ENCODE peak calls at places on chromosomes 2 and 18, in eight cellular contexts. R is right cardiac atrium; X is left lung; P is CD4-positive, alpha-beta T cell; O is PC-9; H is SJSA1; I is A673; M is endodermal cell. S is an unnamed sample. For H3K9me3, the result is how much of the 10 kb centered on the place peaks cover.

GRCh38 chr2:108316194-108316880 is 27.6 kb downstream of the SULT1C2 start:
- DNase-seq in R (no peak), X (no peak), P (no peak), O (no peak), H (no peak), I (no peak), M (peak), S (no peak)

GRCh38 chr2:101745711-101746694 is 48.5 kb downstream of the MAP4K4 start:
- DNase-seq in R (no peak), X (no peak), P (no peak), O (no peak), H (peak), I (peak), M (no peak), S (no peak)

GRCh38 chr2:200479617-200480292 is 30.1 kb downstream of the KCTD18 start:
- DNase-seq in R (no peak), X (no peak), P (no peak), O (peak), H (no peak), I (no peak), M (no peak), S (no peak)

GRCh38 chr18:42258301-42258965 is 303.4 kb downstream of the PIK3C3 start:
- DNase-seq in R (no peak), X (no peak), P (no peak), O (no peak), H (no peak), I (peak), M (no peak), S (no peak)

GRCh38 chr2:11123856-11124759 is 31.2 kb upstream of the SLC66A3 start:
- DNase-seq in R (peak), X (peak), P (peak), O (peak), H (peak), I (peak), M (peak), S (peak)

GRCh38 chr2:17318013-17318412 is 200.2 kb downstream of the RAD51AP2 start:
- DNase-seq in R (no peak), X (no peak), P (no peak), O (no peak), H (no peak), I (no peak), M (no peak), S (no peak)

GRCh38 chr18:13566941-13567762 is 159.2 kb downstream of the FAM210A start:
- DNase-seq in R (peak), X (no peak), P (no peak), O (no peak), H (no peak), I (no peak), M (no peak), S (no peak)

GRCh38 chr2:236541008-236541562 is 28.5 kb upstream of the ACKR3 start:
- DNase-seq in R (no peak), X (no peak), P (no peak), O (no peak), H (no peak), I (no peak), M (no peak), S (no peak)

GRCh38 chr2:81903534-81903933 is 1599.0 kb upstream of the LRRTM1 start:
- DNase-seq in R (no peak), X (no peak), P (no peak), O (no peak), H (no peak), I (no peak), M (no peak), S (no peak)

GRCh38 chr2:109033171-109033570 is 44.2 kb upstream of the EDAR start:
- DNase-seq in R (no peak), X (no peak), P (no peak), O (no peak), H (no peak), I (no peak), M (no peak), S (no peak)

GRCh38 chr2:178811045-178811444 is 3.8 kb upstream of the TTN start:
- DNase-seq in R (no peak), X (no peak), P (no peak), O (no peak), H (no peak), I (no peak), M (no peak), S (no peak)

GRCh38 chr2:158717366-158718195 is 77.5 kb upstream of the DAPL1 start:
- DNase-seq in R (no peak), X (no peak), P (no peak), O (no peak), H (no peak), I (no peak), M (no peak), S (no peak)

GRCh38 chr2:236164201-236164982 is 3.8 kb downstream of the GBX2 start:
- DNase-seq in R (peak), X (no peak), P (no peak), O (no peak), H (no peak), I (peak), M (peak), S (no peak)

GRCh38 chr2:71609029-71609428 is 155.7 kb downstream of the DYSF start:
- DNase-seq in R (no peak), X (peak), P (no peak), O (peak), H (no peak), I (no peak), M (peak), S (no peak)

GRCh38 chr2:96771792-96772618 is 11.3 kb downstream of the CNNM4 start:
- DNase-seq in R (no peak), X (no peak), P (no peak), O (peak), H (no peak), I (no peak), M (no peak), S (no peak)

GRCh38 chr2:120620025-120620793 is 115.5 kb upstream of the GLI2 start:
- DNase-seq in R (no peak), X (no peak), P (no peak), O (no peak), H (no peak), I (no peak), M (no peak), S (no peak)

GRCh38 chr2:1297376-1298159 is 115.7 kb upstream of the TPO start:
- DNase-seq in R (no peak), X (no peak), P (no peak), O (no peak), H (no peak), I (no peak), M (no peak), S (no peak)

GRCh38 chr2:229490167-229490566 is 219.1 kb upstream of the PID1 start:
- DNase-seq in R (no peak), X (no peak), P (no peak), O (no peak), H (no peak), I (no peak), M (no peak), S (no peak)

GRCh38 chr2:156229724-156230362 is 102.7 kb downstream of the NR4A2 start:
- DNase-seq in R (no peak), X (no peak), P (no peak), O (no peak), H (no peak), I (no peak), M (peak), S (no peak)

GRCh38 chr18:41829648-41830516 is 125.2 kb upstream of the PIK3C3 start:
- DNase-seq in R (no peak), X (no peak), P (no peak), O (peak), H (no peak), I (no peak), M (no peak), S (no peak)

GRCh38 chr2:161427413-161428239 is 11.5 kb downstream of the TBR1 start:
- DNase-seq in R (no peak), X (peak), P (no peak), O (no peak), H (no peak), I (no peak), M (peak), S (no peak)

GRCh38 chr18:34840416-34840815 is 130.3 kb downstream of the DTNA start:
- DNase-seq in R (no peak), X (no peak), P (no peak), O (no peak), H (no peak), I (no peak), M (no peak), S (no peak)

GRCh38 chr2:197008229-197008628 is 81.7 kb upstream of the PGAP1 start:
- DNase-seq in R (no peak), X (no peak), P (no peak), O (peak), H (no peak), I (no peak), M (no peak), S (no peak)

GRCh38 chr18:7789853-7790552 is 222.9 kb downstream of the PTPRM start:
- DNase-seq in R (no peak), X (no peak), P (no peak), O (peak), H (peak), I (peak), M (peak), S (no peak)

GRCh38 chr2:51000849-51001617 is 30.9 kb downstream of the NRXN1 start:
- DNase-seq in R (no peak), X (no peak), P (no peak), O (no peak), H (no peak), I (no peak), M (no peak), S (no peak)

GRCh38 chr18:57716550-57716949 is 86.6 kb downstream of the ATP8B1 start:
- DNase-seq in R (no peak), X (no peak), P (no peak), O (no peak), H (no peak), I (no peak), M (no peak), S (no peak)
- H3K9me3 ChIP-seq in R (under half), X (under half), P (under half), O (under half), H (under half), I (under half), M (under half), S (under half)

DNA sequence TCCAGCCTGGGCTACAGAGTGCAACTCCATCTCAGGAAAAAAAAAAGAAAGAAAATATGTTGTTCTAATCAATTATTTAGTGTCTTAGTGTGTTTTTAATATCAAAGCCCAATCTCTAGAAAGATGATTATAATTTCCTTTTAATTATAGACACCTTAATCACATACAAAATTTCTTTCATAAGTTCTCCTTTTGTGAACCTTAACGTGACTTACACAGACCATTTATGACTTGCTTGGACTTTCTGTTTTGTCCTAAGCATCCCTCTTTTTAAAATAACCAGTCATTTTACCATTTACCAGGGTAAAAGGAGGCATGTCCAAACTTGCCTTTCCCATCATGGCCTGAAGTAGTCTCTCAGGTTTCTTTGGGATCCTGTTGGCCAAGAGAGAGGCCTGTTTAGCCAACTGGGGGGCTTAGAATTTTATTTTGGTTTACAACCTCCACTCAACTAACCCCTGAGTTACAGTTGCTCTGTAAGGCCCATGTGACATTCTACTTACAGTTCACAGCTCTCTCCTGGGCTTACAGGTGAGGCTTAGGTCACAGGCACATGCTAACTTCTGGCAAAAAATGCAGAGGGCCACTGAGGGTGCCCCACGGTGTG is 23.9 kb upstream of the GPR155 start:
- DNase-seq in R (no peak), X (no peak), P (no peak), O (no peak), H (peak), I (peak), M (no peak), S (no peak)
- H3K9me3 ChIP-seq in R (under half), X (under half), P (under half), O (under half), H (under half), I (under half), M (half or more), S (under half)

GRCh38 chr2:94762600-94762999 is 108.6 kb upstream of the TEKT4 start:
- DNase-seq in R (no peak), X (no peak), P (no peak), O (peak), H (no peak), I (no peak), M (no peak), S (no peak)

GRCh38 chr2:94759211-94759610 is 112.0 kb upstream of the TEKT4 start:
- DNase-seq in R (no peak), X (no peak), P (no peak), O (peak), H (no peak), I (peak), M (no peak), S (no peak)

GRCh38 chr2:94753466-94753998 is 117.7 kb upstream of the TEKT4 start:
- DNase-seq in R (no peak), X (no peak), P (no peak), O (no peak), H (no peak), I (no peak), M (no peak), S (no peak)

GRCh38 chr2:94763318-94763717 is 107.9 kb upstream of the TEKT4 start:
- DNase-seq in R (no peak), X (no peak), P (no peak), O (no peak), H (no peak), I (no peak), M (no peak), S (no peak)

GRCh38 chr2:94758546-94758945 is 112.7 kb upstream of the TEKT4 start:
- DNase-seq in R (no peak), X (no peak), P (no peak), O (no peak), H (no peak), I (no peak), M (no peak), S (no peak)
- H3K9me3 ChIP-seq in R (under half), X (under half), P (under half), O (under half), H (under half), I (under half), M (under half), S (under half)

GRCh38 chr2:226183033-226183432 is 616.6 kb downstream of the IRS1 start:
- DNase-seq in R (no peak), X (no peak), P (no peak), O (no peak), H (no peak), I (no peak), M (no peak), S (no peak)

GRCh38 chr2:226181909-226182308 is 617.7 kb downstream of the IRS1 start:
- DNase-seq in R (no peak), X (no peak), P (no peak), O (no peak), H (no peak), I (no peak), M (no peak), S (no peak)

GRCh38 chr2:226176298-226176984 is 623.2 kb downstream of the IRS1 start:
- DNase-seq in R (no peak), X (no peak), P (no peak), O (no peak), H (no peak), I (no peak), M (no peak), S (no peak)

GRCh38 chr2:226180485-226180884 is 619.1 kb downstream of the IRS1 start:
- DNase-seq in R (no peak), X (no peak), P (no peak), O (no peak), H (no peak), I (no peak), M (no peak), S (no peak)

GRCh38 chr2:226179010-226179409 is 620.6 kb downstream of the IRS1 start:
- DNase-seq in R (no peak), X (no peak), P (no peak), O (no peak), H (no peak), I (no peak), M (no peak), S (no peak)
- H3K9me3 ChIP-seq in R (under half), X (under half), P (under half), O (under half), H (under half), I (under half), M (under half), S (under half)

GRCh38 chr18:78538669-78539440 is 440.8 kb upstream of the SALL3 start:
- DNase-seq in R (no peak), X (no peak), P (no peak), O (no peak), H (no peak), I (no peak), M (peak), S (no peak)
- H3K9me3 ChIP-seq in R (under half), X (under half), P (under half), O (under half), H (under half), I (under half), M (under half), S (under half)

DNA sequence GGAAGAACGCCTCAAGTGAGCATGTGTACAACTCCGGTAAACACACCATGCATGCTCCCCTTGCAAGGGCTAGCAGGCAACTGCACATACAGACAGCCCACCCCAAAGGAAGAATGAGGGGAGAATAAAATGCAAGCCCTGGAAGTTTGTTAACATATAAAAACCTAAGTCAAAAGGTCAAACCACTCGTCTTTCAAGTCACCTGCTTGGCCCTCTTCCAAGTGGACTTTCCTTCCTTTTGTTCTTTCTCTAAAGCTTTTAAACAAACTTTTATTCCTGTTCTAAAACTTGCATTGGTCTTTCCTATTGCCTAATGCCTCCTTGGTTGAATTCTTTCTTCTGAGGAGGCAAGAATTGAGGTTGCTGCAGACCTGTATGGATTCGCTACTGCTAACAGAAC is 5.2 kb upstream of the RPIA start:
- DNase-seq in R (no peak), X (no peak), P (no peak), O (no peak), H (no peak), I (no peak), M (no peak), S (no peak)
- H3K9me3 ChIP-seq in R (under half), X (under half), P (under half), O (under half), H (under half), I (under half), M (half or more), S (under half)

GRCh38 chr18:76466410-76466991 is 28.5 kb downstream of the ZNF516 start:
- DNase-seq in R (no peak), X (peak), P (no peak), O (no peak), H (no peak), I (no peak), M (peak), S (no peak)
- H3K9me3 ChIP-seq in R (under half), X (under half), P (under half), O (under half), H (under half), I (under half), M (under half), S (under half)

DNA sequence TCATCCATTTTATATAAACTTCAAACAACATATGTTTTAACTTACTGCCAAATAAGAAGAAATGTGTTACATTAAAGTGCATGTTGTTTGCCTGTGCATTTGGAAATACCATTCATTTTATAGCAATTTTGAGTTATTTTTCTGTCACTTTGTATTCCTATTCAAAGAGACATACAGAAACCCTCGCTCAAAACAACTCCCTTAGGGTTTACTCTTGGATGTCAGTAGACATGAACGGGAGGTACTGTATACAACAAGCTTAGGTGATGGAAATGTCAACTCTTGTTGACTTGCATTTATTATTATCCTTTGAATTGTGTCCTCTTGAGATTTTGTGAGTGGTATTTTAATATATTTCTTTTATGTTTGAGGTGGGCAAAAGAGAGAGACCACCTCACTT is 132.3 kb downstream of the CAMKMT start:
- DNase-seq in R (no peak), X (no peak), P (no peak), O (no peak), H (no peak), I (no peak), M (no peak), S (no peak)
- H3K9me3 ChIP-seq in R (under half), X (under half), P (under half), O (under half), H (under half), I (under half), M (under half), S (under half)

GRCh38 chr18:75727479-75727878 is 300.0 kb upstream of the SMIM21 start:
- DNase-seq in R (peak), X (no peak), P (peak), O (peak), H (peak), I (peak), M (peak), S (no peak)
- H3K9me3 ChIP-seq in R (under half), X (under half), P (under half), O (under half), H (under half), I (under half), M (under half), S (under half)